ENCODE peak calls at places on chromosome 20, in seven cellular contexts. V is GM23338, D is HepG2, P is HL-60, I is endothelial cell of umbilical vein, F is HCT116, Z is GM12892. O is an unnamed sample.

GRCh38 chr20:57332105-57333089 is 2.8 kb downstream of the SPO11 start:
- DNase-seq in Z (no peak), D (no peak), P (no peak), F (no peak), I (no peak), V (peak), O (no peak)

GRCh38 chr20:11810316-11811130 is 107.2 kb upstream of the BTBD3 start:
- DNase-seq in P (no peak), I (no peak), F (no peak), Z (no peak), V (no peak), D (no peak), O (no peak)

GRCh38 chr20:697826-698225 is 22.2 kb upstream of the SCRT2 start:
- DNase-seq in F (no peak), I (no peak), D (no peak), V (no peak), Z (no peak), P (no peak), O (no peak)

GRCh38 chr20:16530201-16530681 is 43.0 kb downstream of the KIF16B start:
- DNase-seq in Z (no peak), V (no peak), P (no peak), D (peak), I (no peak), F (peak), O (no peak)

GRCh38 chr20:45850238-45850637 is 7.0 kb downstream of the ACOT8 start:
- DNase-seq in P (no peak), D (no peak), V (no peak), Z (no peak), F (no peak), I (no peak), O (no peak)

GRCh38 chr20:45088247-45088646 is 12.7 kb downstream of the KCNS1 start:
- DNase-seq in D (no peak), Z (no peak), I (no peak), P (no peak), F (no peak), V (peak), O (no peak)

GRCh38 chr20:53578492-53579222 is 15.0 kb downstream of the ZNF217 start:
- DNase-seq in F (peak), Z (peak), P (peak), V (peak), D (peak), I (peak), O (no peak)

GRCh38 chr20:33947709-33948295 is 45.9 kb upstream of the RALY start:
- DNase-seq in I (peak), F (peak), D (peak), P (peak), Z (no peak), V (peak), O (peak)

GRCh38 chr20:57438552-57438951 is 47.4 kb downstream of the RBM38 start:
- DNase-seq in Z (no peak), D (no peak), I (no peak), V (no peak), P (no peak), F (no peak), O (no peak)

GRCh38 chr20:3031524-3032147 is 11.8 kb upstream of the GNRH2 start:
- DNase-seq in Z (no peak), V (no peak), I (no peak), D (no peak), F (no peak), P (no peak), O (no peak)

GRCh38 chr20:19935842-19936241 is 81.3 kb upstream of the NAA20 start:
- DNase-seq in I (no peak), P (no peak), Z (no peak), V (peak), F (no peak), D (no peak), O (no peak)

GRCh38 chr20:4819901-4820300 is 98.2 kb downstream of the PRND start:
- DNase-seq in Z (no peak), D (no peak), V (no peak), F (no peak), P (no peak), I (no peak), O (no peak)

GRCh38 chr20:3383878-3384495 is 23.5 kb downstream of the DNAAF9 start:
- DNase-seq in P (no peak), V (no peak), D (no peak), F (no peak), Z (no peak), I (no peak), O (no peak)

GRCh38 chr20:20835897-20836296 is 123.5 kb upstream of the RALGAPA2 start:
- DNase-seq in P (no peak), V (no peak), F (no peak), I (no peak), D (no peak), Z (no peak), O (no peak)

GRCh38 chr20:53708129-53708968 is 114.7 kb upstream of the ZNF217 start:
- DNase-seq in I (no peak), V (no peak), F (no peak), Z (no peak), D (no peak), P (peak), O (no peak)

GRCh38 chr20:41734506-41734945 is 116.3 kb upstream of the CHD6 start:
- DNase-seq in D (peak), F (peak), V (peak), I (peak), P (peak), Z (no peak), O (peak)

DNA sequence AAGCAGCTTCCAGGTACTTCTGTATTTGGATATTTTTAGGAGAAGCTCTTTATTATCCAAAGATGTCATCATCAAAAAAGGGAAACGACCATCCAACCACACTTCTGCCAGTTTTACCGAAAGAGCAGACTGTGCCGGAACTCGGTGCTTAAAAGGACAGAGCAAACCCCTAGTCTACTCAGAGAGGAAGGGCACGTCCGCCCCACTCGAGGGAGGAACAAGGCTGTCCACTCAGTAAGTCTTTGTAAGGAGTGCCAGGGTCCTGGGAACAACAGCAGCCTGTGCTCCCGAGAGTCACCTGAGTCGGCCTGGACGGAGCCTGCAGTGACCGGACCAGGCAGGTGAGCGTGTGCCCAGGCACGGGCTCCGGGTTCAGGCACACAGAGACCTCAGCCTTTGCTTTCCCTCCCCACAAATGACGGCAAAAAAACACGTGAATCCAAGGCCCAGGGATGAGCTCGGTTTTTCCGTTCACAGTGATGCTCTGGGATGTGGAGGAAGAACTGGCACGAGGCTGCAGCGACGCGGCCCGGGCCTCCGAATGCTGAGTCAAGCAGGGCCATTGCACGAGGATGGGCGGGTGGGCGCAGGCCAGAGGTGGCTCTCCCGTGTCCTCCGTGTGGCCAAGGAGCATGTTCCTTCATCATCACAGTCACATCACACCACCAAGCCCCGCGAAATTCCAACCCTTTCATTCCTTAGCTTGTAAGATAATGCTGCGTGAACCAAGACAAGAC is 17.4 kb upstream of the SLCO4A1 start:
- DNase-seq in Z (no peak), D (no peak), V (no peak), F (no peak), P (peak), I (no peak), O (no peak)
- TF ChIP-seq POLR2AphosphoS5 in Z (no peak), D (no peak), V (no peak), F (no peak), P (no peak), I (no peak), O (no peak)

GRCh38 chr20:35285806-35286076 is 1.2 kb upstream of the EIF6 start:
- DNase-seq in Z (no peak), V (no peak), D (peak), I (no peak), P (no peak), F (no peak), O (no peak)
- TF ChIP-seq POLR2AphosphoS5 in Z (no peak), V (no peak), D (no peak), I (no peak), P (no peak), F (no peak), O (no peak)

GRCh38 chr20:22063753-22064152 is 358.3 kb downstream of the PAX1 start:
- DNase-seq in D (no peak), I (no peak), F (no peak), V (no peak), P (no peak), Z (no peak), O (no peak)

GRCh38 chr20:22060610-22061009 is 355.1 kb downstream of the PAX1 start:
- DNase-seq in F (no peak), Z (no peak), P (no peak), D (no peak), I (no peak), V (no peak), O (no peak)

GRCh38 chr20:22055981-22056380 is 350.5 kb downstream of the PAX1 start:
- DNase-seq in F (no peak), D (no peak), V (no peak), Z (no peak), P (no peak), I (no peak), O (no peak)

GRCh38 chr20:22058746-22059145 is 353.3 kb downstream of the PAX1 start:
- DNase-seq in Z (no peak), V (no peak), I (no peak), D (no peak), P (no peak), F (no peak), O (no peak)
- TF ChIP-seq POLR2AphosphoS5 in Z (no peak), V (no peak), I (no peak), D (no peak), P (no peak), F (no peak), O (no peak)

GRCh38 chr20:60057123-60057865 is 99.1 kb downstream of the CDH26 start:
- DNase-seq in F (peak), I (peak), V (peak), Z (peak), P (peak), D (peak), O (peak)

GRCh38 chr20:60056345-60057122 is 98.3 kb downstream of the CDH26 start:
- DNase-seq in P (peak), D (no peak), V (no peak), I (no peak), Z (no peak), F (no peak), O (no peak)

GRCh38 chr20:60053813-60054190 is 95.6 kb downstream of the CDH26 start:
- DNase-seq in P (no peak), V (no peak), F (no peak), Z (no peak), D (no peak), I (no peak), O (no peak)

GRCh38 chr20:60054716-60055371 is 96.6 kb downstream of the CDH26 start:
- DNase-seq in F (no peak), V (no peak), D (no peak), Z (no peak), I (no peak), P (peak), O (no peak)

DNA sequence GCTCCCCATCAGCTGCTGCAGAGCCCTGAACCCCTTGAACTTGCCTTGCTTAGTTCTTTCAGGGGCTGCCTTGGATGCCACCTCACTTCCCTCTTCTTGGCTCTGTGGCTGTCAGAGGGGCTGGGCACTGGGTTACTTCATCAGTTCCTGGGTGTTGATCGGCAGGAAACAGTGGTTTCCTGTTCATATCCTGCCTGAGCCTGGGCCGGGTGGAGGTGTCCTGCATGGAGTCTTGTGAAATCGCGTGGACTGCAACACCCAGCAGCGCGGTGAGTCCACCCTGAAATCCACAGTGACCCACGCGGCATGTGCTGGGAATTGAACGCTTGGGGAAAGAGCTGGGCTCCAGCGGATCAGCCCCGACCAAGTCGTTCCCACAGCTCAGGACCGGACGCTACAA is 97.5 kb downstream of the CDH26 start:
- DNase-seq in D (no peak), Z (no peak), P (peak), V (no peak), I (no peak), F (no peak), O (no peak)
- TF ChIP-seq POLR2AphosphoS5 in D (no peak), Z (no peak), P (peak), V (no peak), I (no peak), F (no peak), O (no peak)

GRCh38 chr20:31710423-31711250 is 12.0 kb downstream of the BCL2L1 start:
- DNase-seq in F (no peak), Z (no peak), I (no peak), V (no peak), P (no peak), D (no peak), O (no peak)
- TF ChIP-seq POLR2AphosphoS5 in F (no peak), Z (no peak), I (no peak), V (no peak), P (no peak), D (no peak), O (no peak)

DNA sequence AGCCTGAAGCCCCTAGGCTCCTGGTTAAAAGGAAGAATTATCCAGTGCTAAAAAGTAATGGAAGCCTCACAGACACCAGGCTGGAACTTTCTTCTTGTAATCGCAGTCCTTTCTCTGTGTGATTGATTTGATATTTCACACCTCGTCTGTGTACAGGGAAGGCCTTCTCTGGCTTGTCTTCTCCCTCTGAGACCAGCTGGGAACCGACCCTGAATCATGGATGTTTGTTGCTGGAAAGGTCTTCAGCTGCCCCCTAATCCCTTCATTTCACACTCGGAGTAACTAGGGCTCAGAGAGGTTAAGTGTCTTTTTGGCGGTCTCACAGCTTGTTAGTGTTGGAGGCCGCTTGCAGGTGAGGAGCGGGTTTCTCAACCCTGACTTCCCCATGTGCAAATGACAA is 500.2 kb upstream of the CDH4 start:
- DNase-seq in P (no peak), Z (no peak), V (no peak), I (no peak), F (no peak), D (no peak), O (no peak)
- TF ChIP-seq POLR2AphosphoS5 in P (no peak), Z (no peak), V (no peak), I (no peak), F (no peak), D (no peak), O (no peak)

O was measured in GM12891.